ENCODE peak calls at places on chromosomes 1 and 21, in nine cellular contexts. A, O, P, C, I, R, K, B and L are unnamed samples.

GRCh38 chr1:203229471-203230178 is at the start of gene CHIT1:
- DNase-seq in A (no peak), O (no peak), P (no peak), C (no peak), I (no peak), R (no peak), K (no peak), B (no peak), L (no peak)

GRCh38 chr1:14020006-14020405 is 320.0 kb downstream of the PRDM2 start:
- DNase-seq in A (no peak), O (no peak), P (no peak), C (no peak), I (no peak), R (no peak), K (no peak), B (no peak), L (no peak)

GRCh38 chr1:203891950-203892349 is 30.6 kb downstream of the SNRPE start:
- DNase-seq in A (no peak), O (no peak), P (no peak), C (no peak), I (no peak), R (no peak), K (no peak), B (no peak), L (no peak)

GRCh38 chr1:36381405-36381804 is 4.3 kb downstream of the STK40 start:
- DNase-seq in A (no peak), O (no peak), P (no peak), C (no peak), I (no peak), R (no peak), K (no peak), B (no peak), L (no peak)

GRCh38 chr1:180928272-180929230 is 15.9 kb downstream of the KIAA1614 start:
- DNase-seq in A (no peak), O (no peak), P (no peak), C (no peak), I (peak; percentile 55), R (no peak), K (no peak), B (no peak), L (no peak)

GRCh38 chr1:1599030-1599916 is 662 bp downstream of the FNDC10 start:
- DNase-seq in A (no peak), O (peak; percentile 84), P (no peak), C (no peak), I (no peak), R (no peak), K (no peak), B (no peak), L (no peak)

GRCh38 chr1:162868972-162869371 is 8.0 kb upstream of the CCDC190 start:
- DNase-seq in A (no peak), O (no peak), P (no peak), C (no peak), I (no peak), R (no peak), K (no peak), B (no peak), L (no peak)

GRCh38 chr1:223712856-223713494 is 636 bp downstream of the CAPN2 start:
- DNase-seq in A (no peak), O (peak; percentile 88), P (no peak), C (no peak), I (no peak), R (no peak), K (peak; percentile 74), B (no peak), L (no peak)

GRCh38 chr1:202049129-202049528 is 38.7 kb downstream of the ELF3 start:
- DNase-seq in A (no peak), O (no peak), P (no peak), C (no peak), I (no peak), R (no peak), K (no peak), B (no peak), L (no peak)
- TF ChIP-seq POLR2A in A (no peak), O (no peak), P (no peak), C (no peak), I (no peak), R (no peak), K (no peak), B (no peak), L (no peak)

DNA sequence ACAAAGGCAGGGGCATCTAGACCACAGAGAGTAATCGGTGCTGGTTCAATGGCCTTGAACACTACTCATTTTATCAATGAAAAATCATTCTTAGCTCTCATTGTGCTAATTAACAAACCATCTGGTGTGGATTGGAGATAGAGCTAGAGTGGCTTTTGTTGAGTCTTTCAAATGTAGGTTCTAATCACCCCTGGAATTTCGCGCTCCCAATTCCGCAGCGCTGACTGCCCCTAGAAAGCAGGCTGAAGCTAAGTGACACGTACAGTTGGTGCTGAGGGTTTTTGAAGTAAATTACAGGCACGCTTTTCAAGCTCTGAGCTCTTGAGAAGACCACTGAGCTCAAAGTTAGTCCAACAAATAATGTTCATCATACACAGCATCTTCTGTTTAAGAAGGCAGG is 31.2 kb upstream of the CA6 start:
- DNase-seq in A (no peak), O (no peak), P (no peak), C (no peak), I (no peak), R (no peak), K (no peak), B (no peak), L (no peak)
- H3K27ac ChIP-seq in A (no peak overlapping the region), O (no peak overlapping the region), P (no peak overlapping the region), C (no peak overlapping the region), I (no peak overlapping the region), R (no peak overlapping the region), K (no peak overlapping the region), B (no peak overlapping the region), L (no peak overlapping the region)

DNA sequence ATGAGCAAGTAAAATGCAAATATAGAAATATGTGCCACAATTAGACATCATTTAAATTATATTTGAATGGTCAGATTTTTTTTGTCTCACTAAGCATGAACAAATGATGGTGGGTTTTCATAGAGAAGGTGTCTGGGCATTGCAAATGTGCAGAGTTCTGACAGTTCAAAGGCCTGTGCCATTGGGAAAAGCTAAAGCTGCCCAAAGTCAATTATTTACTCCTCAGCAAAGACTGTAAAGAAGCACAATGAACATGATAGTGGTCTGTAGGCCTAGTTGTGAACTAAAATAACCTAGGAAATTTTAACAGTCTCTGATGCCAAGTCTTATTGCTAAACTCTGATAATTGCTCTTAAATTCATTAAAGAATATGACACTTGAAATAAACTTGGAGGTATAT is 874.2 kb upstream of the ADAMTS5 start:
- DNase-seq in A (no peak), O (no peak), P (no peak), C (no peak), I (no peak), R (no peak), K (no peak), B (no peak), L (no peak)
- TF ChIP-seq POLR2AphosphoS5 in A (no peak), O (no peak), P (no peak), C (no peak), I (no peak), R (no peak), K (no peak), B (no peak), L (no peak)

GRCh38 chr1:186976700-186977099 is 148.0 kb downstream of the PLA2G4A start:
- DNase-seq in A (no peak), O (no peak), P (no peak), C (no peak), I (no peak), R (no peak), K (peak; percentile 87), B (no peak), L (no peak)
- TF ChIP-seq POLR2A in A (no peak), O (no peak), P (no peak), C (no peak), I (no peak), R (no peak), K (no peak), B (no peak), L (no peak)

GRCh38 chr1:69845655-69846054 is 277.9 kb downstream of the LRRC7 start:
- DNase-seq in A (no peak), O (no peak), P (no peak), C (no peak), I (no peak), R (no peak), K (no peak), B (no peak), L (no peak)

GRCh38 chr1:69847670-69848069 is 279.9 kb downstream of the LRRC7 start:
- DNase-seq in A (no peak), O (no peak), P (no peak), C (no peak), I (no peak), R (no peak), K (no peak), B (no peak), L (no peak)

DNA sequence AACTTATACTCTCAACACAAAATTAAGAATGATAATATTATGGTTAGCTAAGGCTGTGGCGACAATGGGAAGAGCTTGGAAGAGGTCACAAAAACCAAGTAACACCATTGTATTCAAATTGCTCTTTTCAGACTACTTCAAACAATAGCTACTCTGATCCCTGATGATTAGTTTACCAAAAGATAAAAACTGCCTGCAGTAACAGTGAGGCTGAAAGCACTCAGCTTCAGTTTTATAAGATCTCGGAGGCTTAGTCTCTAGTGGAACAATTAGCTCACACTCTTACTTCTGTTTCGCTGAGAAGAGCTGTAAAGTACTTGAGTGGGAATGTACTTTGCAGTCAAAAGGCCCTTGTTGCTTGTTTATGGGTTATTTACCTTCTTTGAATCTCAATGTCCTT is 278.5 kb downstream of the LRRC7 start:
- DNase-seq in A (no peak), O (no peak), P (no peak), C (no peak), I (no peak), R (no peak), K (no peak), B (no peak), L (no peak)
- H3K27ac ChIP-seq in A (no peak overlapping the region), O (no peak overlapping the region), P (no peak overlapping the region), C (no peak overlapping the region), I (no peak overlapping the region), R (no peak overlapping the region), K (no peak overlapping the region), B (no peak overlapping the region), L (no peak overlapping the region)

GRCh38 chr1:37474697-37475379 is 458 bp downstream of the ZC3H12A start:
- DNase-seq in A (no peak), O (peak; percentile 89), P (peak; percentile 84), C (no peak), I (no peak), R (peak; percentile 61), K (peak; percentile 83), B (no peak), L (no peak)
- TF ChIP-seq POLR2AphosphoS5 in A (no peak), O (no peak), P (no peak), C (no peak), I (no peak), R (no peak), K (no peak), B (no peak), L (peak; percentile 30)

DNA sequence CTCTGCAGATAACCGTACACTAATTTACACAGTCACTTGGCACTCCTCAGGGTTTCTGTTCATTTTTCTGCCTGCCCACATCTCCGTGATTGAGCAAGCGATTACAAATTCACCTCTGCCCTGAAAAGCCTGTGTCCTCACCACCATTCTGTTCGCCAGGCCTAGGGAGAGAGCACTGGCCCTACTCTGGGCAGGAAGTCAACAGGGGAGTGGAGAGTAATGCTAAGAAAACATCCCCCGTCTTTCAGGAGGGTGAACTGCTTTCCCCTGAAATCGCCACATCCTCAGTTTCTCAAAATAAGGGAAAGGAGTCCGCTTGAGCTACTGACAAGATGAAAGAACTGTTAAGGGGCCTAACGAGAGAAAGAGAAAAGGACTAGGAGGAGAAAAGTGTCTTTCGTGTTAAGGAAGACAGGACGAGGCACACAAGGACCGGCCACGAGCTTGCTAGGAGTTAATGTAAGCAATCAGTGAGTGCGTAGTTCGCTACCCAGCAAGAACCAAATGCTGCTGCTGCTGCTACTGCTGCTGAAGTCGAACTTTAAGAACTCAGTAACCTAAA is 632 bp downstream of the PEX19 start:
- DNase-seq in A (no peak), O (no peak), P (no peak), C (no peak), I (peak; percentile 31), R (no peak), K (no peak), B (no peak), L (no peak)
- TF ChIP-seq POLR2A in A (no peak), O (no peak), P (no peak), C (no peak), I (no peak), R (no peak), K (no peak), B (no peak), L (no peak)